ENCODE peak calls at places on chromosomes 16 and 17, in five cellular contexts. S, X, Y, I and Q are unnamed samples.

GRCh38 chr16:66713076-66713475 is 16.5 kb upstream of the CMTM4 start:
- DNase-seq in S (no peak), X (no peak), Y (no peak), I (no peak), Q (no peak)

GRCh38 chr17:45749831-45750335 is 34.2 kb upstream of the CRHR1 start:
- DNase-seq in S (no peak), X (no peak), Y (no peak), I (no peak), Q (no peak)

GRCh38 chr16:49703494-49703893 is 152.4 kb downstream of the ZNF423 start:
- DNase-seq in S (no peak), X (no peak), Y (no peak), I (no peak), Q (no peak)

GRCh38 chr17:65558683-65559311 is 2.7 kb downstream of the AXIN2 start:
- DNase-seq in S (no peak), X (no peak), Y (no peak), I (no peak), Q (no peak)

GRCh38 chr17:80101946-80102706 is 745 bp downstream of the GAA start:
- DNase-seq in S (no peak), X (no peak), Y (peak), I (peak), Q (peak)

GRCh38 chr17:28271431-28271830 is 47.6 kb upstream of the TMEM97 start:
- DNase-seq in S (no peak), X (no peak), Y (no peak), I (no peak), Q (no peak)

GRCh38 chr16:79628501-79628975 is 28.0 kb upstream of the MAF start:
- DNase-seq in S (no peak), X (no peak), Y (no peak), I (peak), Q (no peak)

GRCh38 chr16:86480444-86480843 is 29.9 kb upstream of the FOXF1 start:
- DNase-seq in S (no peak), X (no peak), Y (no peak), I (no peak), Q (no peak)

GRCh38 chr16:57303021-57303909 is 18.8 kb upstream of the PLLP start:
- DNase-seq in S (no peak), X (no peak), Y (no peak), I (no peak), Q (peak)

GRCh38 chr16:8967437-8967821 is 3.7 kb upstream of the USP7 start:
- DNase-seq in S (no peak), X (no peak), Y (no peak), I (no peak), Q (no peak)

GRCh38 chr17:15920758-15921239 is 24.1 kb upstream of the ADORA2B start:
- DNase-seq in S (peak), X (no peak), Y (no peak), I (no peak), Q (no peak)

GRCh38 chr17:52147872-52148271 is 10.6 kb downstream of the CA10 start:
- DNase-seq in S (no peak), X (no peak), Y (no peak), I (peak), Q (no peak)

GRCh38 chr17:38352245-38353083 is 820 bp downstream of the SOCS7 start:
- DNase-seq in S (peak), X (no peak), Y (peak), I (peak), Q (no peak)

GRCh38 chr17:78802459-78802858 is 20.4 kb upstream of the CYTH1 start:
- DNase-seq in S (no peak), X (no peak), Y (no peak), I (no peak), Q (no peak)

GRCh38 chr16:53910990-53911389 is 207.0 kb downstream of the FTO start:
- DNase-seq in S (no peak), X (no peak), Y (no peak), I (peak), Q (no peak)

GRCh38 chr17:80105762-80106161 is 4.4 kb downstream of the GAA start:
- DNase-seq in S (peak), X (no peak), Y (no peak), I (no peak), Q (no peak)

GRCh38 chr17:39580082-39580468 is 27.6 kb downstream of the NEUROD2 start:
- DNase-seq in S (no peak), X (no peak), Y (no peak), I (no peak), Q (peak)

GRCh38 chr16:19344224-19344801 is 58.8 kb downstream of the CLEC19A start:
- DNase-seq in S (no peak), X (no peak), Y (no peak), I (no peak), Q (no peak)

GRCh38 chr16:48101069-48101674 is 54.6 kb downstream of the ABCC12 start:
- DNase-seq in S (no peak), X (no peak), Y (no peak), I (peak), Q (no peak)

GRCh38 chr16:180921-181667 is 835 bp downstream of the HBQ1 start:
- DNase-seq in S (peak), X (peak), Y (peak), I (peak), Q (peak)

GRCh38 chr17:44349553-44350070 is 4.5 kb downstream of the GRN start:
- DNase-seq in S (no peak), X (no peak), Y (no peak), I (no peak), Q (no peak)

GRCh38 chr17:38685485-38685884 is 10.7 kb upstream of the EPOP start:
- DNase-seq in S (peak), X (no peak), Y (no peak), I (no peak), Q (no peak)

GRCh38 chr16:68354816-68355215 is 44.0 kb downstream of the PRMT7 start:
- DNase-seq in S (no peak), X (no peak), Y (no peak), I (no peak), Q (no peak)

GRCh38 chr16:58615280-58615679 is 14.3 kb downstream of the CNOT1 start:
- DNase-seq in S (no peak), X (no peak), Y (no peak), I (no peak), Q (no peak)

GRCh38 chr17:43479948-43480347 is 3.8 kb upstream of the DHX8 start:
- DNase-seq in S (no peak), X (no peak), Y (no peak), I (no peak), Q (no peak)